ENCODE peak calls at places on chromosomes 11 and 22, in five cellular contexts. One of them, this sample, is unnamed.

GRCh38 chr11:120128392-120129172 is 9.3 kb downstream of the TRIM29 start:
- DNase-seq in stimulated activated naive CD4-positive, alpha-beta T cell: no peak
- DNase-seq in activated naive CD4-positive, alpha-beta T cell treated with Interleukin-2 at 50 U/mL for 16 hours: no peak
- DNase-seq in stimulated activated CD4-positive, alpha-beta T cell treated with anti-CD3 and anti-CD28 coated beads, TNF-alpha, amount 100 ng/mL, for 1 hour: no peak
- DNase-seq in left lung: peak
- DNase-seq in this sample: no peak

GRCh38 chr22:22772883-22773282 is 114.7 kb upstream of the IGLL5 start:
- DNase-seq in stimulated activated CD4-positive, alpha-beta T cell treated with anti-CD3 and anti-CD28 coated beads, TNF-alpha, amount 100 ng/mL, for 1 hour: no peak
- DNase-seq in activated naive CD4-positive, alpha-beta T cell treated with Interleukin-2 at 50 U/mL for 16 hours: no peak
- DNase-seq in stimulated activated naive CD4-positive, alpha-beta T cell: no peak
- DNase-seq in left lung: no peak
- DNase-seq in this sample: no peak

GRCh38 chr11:33545941-33546340 is 154.7 kb downstream of the C11orf91 start:
- DNase-seq in activated naive CD4-positive, alpha-beta T cell treated with Interleukin-2 at 50 U/mL for 16 hours: no peak
- DNase-seq in stimulated activated naive CD4-positive, alpha-beta T cell: no peak
- DNase-seq in stimulated activated CD4-positive, alpha-beta T cell treated with anti-CD3 and anti-CD28 coated beads, TNF-alpha, amount 100 ng/mL, for 1 hour: no peak
- DNase-seq in left lung: no peak
- DNase-seq in this sample: no peak

GRCh38 chr22:20055144-20055543 is 24.9 kb upstream of the DGCR8 start:
- DNase-seq in stimulated activated CD4-positive, alpha-beta T cell treated with anti-CD3 and anti-CD28 coated beads, TNF-alpha, amount 100 ng/mL, for 1 hour: no peak
- DNase-seq in left lung: no peak
- DNase-seq in activated naive CD4-positive, alpha-beta T cell treated with Interleukin-2 at 50 U/mL for 16 hours: no peak
- DNase-seq in stimulated activated naive CD4-positive, alpha-beta T cell: no peak
- DNase-seq in this sample: no peak

GRCh38 chr22:32578752-32579151 is 104.1 kb downstream of the FBXO7 start:
- DNase-seq in stimulated activated naive CD4-positive, alpha-beta T cell: no peak
- DNase-seq in activated naive CD4-positive, alpha-beta T cell treated with Interleukin-2 at 50 U/mL for 16 hours: no peak
- DNase-seq in stimulated activated CD4-positive, alpha-beta T cell treated with anti-CD3 and anti-CD28 coated beads, TNF-alpha, amount 100 ng/mL, for 1 hour: no peak
- DNase-seq in left lung: no peak
- DNase-seq in this sample: no peak

GRCh38 chr11:79077684-79078379 is 363.0 kb downstream of the TENM4 start:
- DNase-seq in stimulated activated CD4-positive, alpha-beta T cell treated with anti-CD3 and anti-CD28 coated beads, TNF-alpha, amount 100 ng/mL, for 1 hour: no peak
- DNase-seq in activated naive CD4-positive, alpha-beta T cell treated with Interleukin-2 at 50 U/mL for 16 hours: no peak
- DNase-seq in left lung: no peak
- DNase-seq in stimulated activated naive CD4-positive, alpha-beta T cell: no peak
- DNase-seq in this sample: no peak

GRCh38 chr11:27059431-27059830 is 18.8 kb downstream of the BBOX1 start:
- DNase-seq in stimulated activated naive CD4-positive, alpha-beta T cell: no peak
- DNase-seq in stimulated activated CD4-positive, alpha-beta T cell treated with anti-CD3 and anti-CD28 coated beads, TNF-alpha, amount 100 ng/mL, for 1 hour: no peak
- DNase-seq in activated naive CD4-positive, alpha-beta T cell treated with Interleukin-2 at 50 U/mL for 16 hours: no peak
- DNase-seq in left lung: no peak
- DNase-seq in this sample: no peak

GRCh38 chr11:65084598-65085375 is 765 bp downstream of the ZFPL1 start:
- DNase-seq in activated naive CD4-positive, alpha-beta T cell treated with Interleukin-2 at 50 U/mL for 16 hours: no peak
- DNase-seq in stimulated activated naive CD4-positive, alpha-beta T cell: no peak
- DNase-seq in left lung: no peak
- DNase-seq in stimulated activated CD4-positive, alpha-beta T cell treated with anti-CD3 and anti-CD28 coated beads, TNF-alpha, amount 100 ng/mL, for 1 hour: no peak
- DNase-seq in this sample: no peak

GRCh38 chr11:126464796-126465195 is 109.3 kb downstream of the ST3GAL4 start:
- DNase-seq in stimulated activated CD4-positive, alpha-beta T cell treated with anti-CD3 and anti-CD28 coated beads, TNF-alpha, amount 100 ng/mL, for 1 hour: no peak
- DNase-seq in activated naive CD4-positive, alpha-beta T cell treated with Interleukin-2 at 50 U/mL for 16 hours: no peak
- DNase-seq in left lung: peak
- DNase-seq in stimulated activated naive CD4-positive, alpha-beta T cell: no peak
- DNase-seq in this sample: no peak

GRCh38 chr22:46577361-46578249 is 40.2 kb upstream of the CELSR1 start:
- DNase-seq in left lung: peak
- DNase-seq in activated naive CD4-positive, alpha-beta T cell treated with Interleukin-2 at 50 U/mL for 16 hours: peak
- DNase-seq in stimulated activated naive CD4-positive, alpha-beta T cell: peak
- DNase-seq in stimulated activated CD4-positive, alpha-beta T cell treated with anti-CD3 and anti-CD28 coated beads, TNF-alpha, amount 100 ng/mL, for 1 hour: no peak
- DNase-seq in this sample: no peak

GRCh38 chr11:78714539-78714938 is 139.9 kb upstream of the NARS2 start:
- DNase-seq in stimulated activated naive CD4-positive, alpha-beta T cell: no peak
- DNase-seq in left lung: no peak
- DNase-seq in stimulated activated CD4-positive, alpha-beta T cell treated with anti-CD3 and anti-CD28 coated beads, TNF-alpha, amount 100 ng/mL, for 1 hour: no peak
- DNase-seq in activated naive CD4-positive, alpha-beta T cell treated with Interleukin-2 at 50 U/mL for 16 hours: no peak
- DNase-seq in this sample: peak

GRCh38 chr11:33324211-33324985 is 67.2 kb downstream of the HIPK3 start:
- DNase-seq in left lung: no peak
- DNase-seq in stimulated activated naive CD4-positive, alpha-beta T cell: no peak
- DNase-seq in activated naive CD4-positive, alpha-beta T cell treated with Interleukin-2 at 50 U/mL for 16 hours: no peak
- DNase-seq in stimulated activated CD4-positive, alpha-beta T cell treated with anti-CD3 and anti-CD28 coated beads, TNF-alpha, amount 100 ng/mL, for 1 hour: no peak
- DNase-seq in this sample: no peak